ENCODE peak calls at places on chromosomes 6 and 20, in five cellular contexts. K, I, Z, W and T are unnamed samples.

GRCh38 chr6:144283781-144284473 is 1.2 kb upstream of the UTRN start:
- DNase-seq in I (peak; percentile 42), Z (no peak), W (no peak), K (no peak), T (no peak)

GRCh38 chr6:24126586-24127192 is 674 bp downstream of the NRSN1 start:
- DNase-seq in Z (no peak), I (peak; percentile 95), W (peak; percentile 51), K (no peak), T (no peak)

GRCh38 chr6:62613920-62614319 is 327.9 kb upstream of the KHDRBS2 start:
- DNase-seq in I (peak; percentile 27), Z (no peak), K (no peak), W (no peak), T (no peak)

GRCh38 chr6:92024071-92024470 is 1395.3 kb downstream of the EPHA7 start:
- DNase-seq in K (no peak), I (no peak), Z (no peak), W (no peak), T (no peak)

GRCh38 chr20:50246367-50247195 is 56.0 kb downstream of the CEBPB start:
- DNase-seq in K (no peak), I (no peak), W (no peak), Z (no peak), T (peak; percentile 69)

GRCh38 chr6:105319331-105319730 is 83.6 kb downstream of the PREP start:
- DNase-seq in Z (no peak), I (no peak), K (no peak), W (no peak), T (no peak)

GRCh38 chr6:63805808-63806572 is 170.4 kb downstream of the PHF3 start:
- DNase-seq in I (no peak), W (peak; percentile 69), Z (no peak), K (peak; percentile 92), T (no peak)

GRCh38 chr6:77837034-77837784 is 184.4 kb downstream of the MEI4 start:
- DNase-seq in W (no peak), Z (no peak), K (no peak), I (no peak), T (no peak)

GRCh38 chr6:53647437-53648094 is 18.0 kb downstream of the KLHL31 start:
- DNase-seq in Z (no peak), W (peak; percentile 65), I (no peak), K (peak; percentile 5), T (no peak)

GRCh38 chr6:21915707-21916399 is 322.3 kb downstream of the SOX4 start:
- DNase-seq in W (no peak), K (no peak), Z (no peak), I (no peak), T (no peak)

GRCh38 chr6:93787841-93788240 is 368.5 kb upstream of the EPHA7 start:
- DNase-seq in I (no peak), W (no peak), K (no peak), Z (no peak), T (no peak)

GRCh38 chr6:118562959-118563358 is 14.9 kb downstream of the PLN start:
- DNase-seq in I (no peak), K (no peak), W (no peak), Z (no peak), T (no peak)

GRCh38 chr6:158417760-158418098 is 105.5 kb downstream of the TULP4 start:
- DNase-seq in I (no peak), K (no peak), W (no peak), Z (no peak), T (no peak)

GRCh38 chr6:56241106-56241812 is 6.1 kb downstream of the COL21A1 start:
- DNase-seq in Z (no peak), W (no peak), I (no peak), K (no peak), T (no peak)

GRCh38 chr20:21665687-21666446 is 39.6 kb upstream of the PAX1 start:
- DNase-seq in W (no peak), K (no peak), I (no peak), Z (no peak), T (no peak)

GRCh38 chr6:17691925-17692538 is 14.7 kb downstream of the NUP153 start:
- DNase-seq in W (no peak), I (no peak), Z (no peak), K (no peak), T (no peak)

GRCh38 chr20:61686081-61686936 is 379.4 kb downstream of the TAF4 start:
- DNase-seq in I (no peak), Z (no peak), K (no peak), W (no peak), T (no peak)

GRCh38 chr6:154367839-154368695 is 11.5 kb upstream of the IPCEF1 start:
- DNase-seq in K (no peak), W (peak; percentile 45), I (no peak), Z (no peak), T (no peak)

GRCh38 chr6:31495580-31495979 is 2.4 kb upstream of the MICB start:
- DNase-seq in I (no peak), Z (no peak), K (no peak), W (no peak), T (no peak)

GRCh38 chr20:63011798-63012197 is 5.0 kb upstream of the BHLHE23 start:
- DNase-seq in W (no peak), I (no peak), K (no peak), Z (no peak), T (no peak)

GRCh38 chr20:63007722-63008488 is 1.1 kb upstream of the BHLHE23 start:
- DNase-seq in W (no peak), Z (no peak), I (peak; percentile 51), K (no peak), T (no peak)

GRCh38 chr20:63009044-63009961 is 2.5 kb upstream of the BHLHE23 start:
- DNase-seq in W (peak; percentile 75), K (peak; percentile 41), Z (no peak), I (peak; percentile 91), T (peak; percentile 78)

GRCh38 chr20:63008541-63009043 is 1.8 kb upstream of the BHLHE23 start:
- DNase-seq in I (no peak), Z (no peak), K (no peak), W (no peak), T (no peak)

GRCh38 chr20:63009988-63010769 is 3.4 kb upstream of the BHLHE23 start:
- DNase-seq in K (no peak), W (peak; percentile 4), I (no peak), Z (no peak), T (peak; percentile 43)
- H3K27me3 ChIP-seq in K (no peaks in the 10 kb centered on the region), W (peaks cover 76% of the 10 kb centered on the region), I (peaks cover 66% of the 10 kb centered on the region), Z (peaks cover 21% of the 10 kb centered on the region), T (peaks cover 99% of the 10 kb centered on the region)

GRCh38 chr20:46558511-46558959 is 8.1 kb upstream of the OCSTAMP start:
- DNase-seq in Z (no peak), W (no peak), I (no peak), K (peak; percentile 15), T (peak; percentile 62)
- TF ChIP-seq POLR2AphosphoS5 in Z (no peak), W (no peak), I (no peak), K (no peak), T (no peak)

DNA sequence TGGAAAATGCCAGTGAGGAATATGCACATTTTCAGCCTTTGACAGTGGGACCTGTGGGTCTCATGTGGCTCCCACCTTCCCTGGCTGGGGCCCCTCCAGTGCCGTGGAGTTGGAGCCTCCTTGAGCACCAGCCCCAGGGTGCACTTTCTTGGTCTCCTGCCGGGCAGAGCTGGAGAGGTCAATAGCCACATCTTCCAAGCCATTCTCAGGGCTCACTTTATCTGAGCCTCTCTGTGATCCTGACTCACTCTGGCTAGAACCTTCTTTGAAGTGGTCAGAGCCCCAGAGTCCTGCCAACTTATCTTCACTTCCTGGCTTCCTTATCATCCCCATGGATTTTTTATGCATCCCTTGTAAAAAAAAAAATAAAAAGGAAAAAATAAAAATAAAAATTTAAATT is 5.7 kb downstream of the VSX1 start:
- DNase-seq in W (no peak), Z (peak; percentile 56), I (no peak), K (no peak), T (no peak)
- H3K27me3 ChIP-seq in W (peaks cover 21% of the 10 kb centered on the region), Z (peaks cover 6% of the 10 kb centered on the region), I (peaks cover 57% of the 10 kb centered on the region), K (no peaks in the 10 kb centered on the region), T (peaks cover 40% of the 10 kb centered on the region)

GRCh38 chr20:33971147-33971775 is 22.4 kb upstream of the RALY start:
- DNase-seq in K (no peak), I (no peak), W (no peak), Z (no peak), T (no peak)
- TF ChIP-seq POLR2AphosphoS5 in K (no peak), I (no peak), W (no peak), Z (no peak), T (no peak)